ENCODE peak calls at places on chromosome 22, in eight cellular contexts. C is DMS153, M is progenitor cell of endocrine pancreas, D is lower lobe of right lung, I is GM10248, Z is heart left ventricle, N is pulmonary artery endothelial cell, B is EL. O is an unnamed sample.

GRCh38 chr22:24061124-24061684 is 50.1 kb downstream of the CABIN1 start:
- DNase-seq in Z (no peak), C (no peak), M (no peak), N (no peak), D (no peak), I (no peak), B (no peak), O (no peak)

GRCh38 chr22:39994046-39994565 is 648 bp upstream of the FAM83F start:
- DNase-seq in M (no peak), Z (no peak), N (no peak), C (no peak), B (no peak), D (no peak), I (no peak), O (no peak)

GRCh38 chr22:31891366-31892079 is 52.8 kb upstream of the YWHAH start:
- DNase-seq in B (peak), I (no peak), N (no peak), C (peak), M (no peak), D (no peak), Z (no peak), O (no peak)

GRCh38 chr22:36194971-36195370 is 6.6 kb downstream of the APOL4 start:
- DNase-seq in B (peak), M (peak), N (peak), C (peak), I (peak), Z (peak), D (peak), O (no peak)

GRCh38 chr22:26448941-26449340 is 19.9 kb downstream of the ASPHD2 start:
- DNase-seq in Z (no peak), B (no peak), C (no peak), N (no peak), I (no peak), M (no peak), D (no peak), O (no peak)

GRCh38 chr22:40950888-40951794 is at the start of gene RBX1:
- DNase-seq in Z (peak), M (peak), I (peak), C (peak), D (peak), B (peak), N (peak), O (peak)

GRCh38 chr22:44658371-44658953 is 43.5 kb upstream of the PRR5 start:
- DNase-seq in M (no peak), Z (peak), D (peak), N (no peak), I (no peak), B (peak), C (no peak), O (no peak)

GRCh38 chr22:40055143-40055926 is 60.6 kb downstream of the FAM83F start:
- DNase-seq in C (no peak), Z (no peak), M (no peak), D (no peak), B (no peak), I (peak), N (no peak), O (peak)

O was measured in GM12864.